ENCODE peak calls at places on chromosome X, in eight cellular contexts. Q is NCI-H2081, A is epithelial cell of esophagus, W is activated T-cell treated with anti-CD3 and anti-CD28 coated beads for 48 hours, J is MM.1S, F is AG04450, P is RCC 7860, N is Kasumi-1. M is an unnamed sample.

GRCh38 chrX:1341531-1342179 is 5.1 kb downstream of the IL3RA start:
- DNase-seq in J (no peak), F (no peak), W (no peak), P (no peak), Q (no peak), A (no peak), N (peak), M (no peak)

GRCh38 chrX:100645106-100645505 is 1.1 kb downstream of the SRPX2 start:
- DNase-seq in J (no peak), Q (no peak), A (peak), F (no peak), W (no peak), P (no peak), N (no peak), M (no peak)

GRCh38 chrX:18565727-18566126 is 106.2 kb downstream of the RS1 start:
- DNase-seq in P (no peak), N (no peak), F (no peak), A (no peak), J (no peak), W (no peak), Q (no peak), M (no peak)

GRCh38 chrX:2841511-2841910 is 12.8 kb downstream of the GYG2 start:
- DNase-seq in F (no peak), J (no peak), N (no peak), P (no peak), W (no peak), Q (no peak), A (no peak), M (no peak)

GRCh38 chrX:78321809-78322208 is 5.6 kb downstream of the CYSLTR1 start:
- DNase-seq in Q (no peak), N (peak), W (no peak), F (no peak), P (no peak), J (peak), A (peak), M (no peak)

GRCh38 chrX:109270580-109271484 is 211.1 kb downstream of the GUCY2F start:
- DNase-seq in N (peak), P (peak), F (no peak), W (peak), A (peak), J (peak), Q (no peak), M (peak)

GRCh38 chrX:24982306-24982965 is 33.3 kb downstream of the ARX start:
- DNase-seq in W (no peak), A (no peak), P (peak), Q (no peak), F (no peak), J (no peak), N (no peak), M (no peak)

GRCh38 chrX:150362599-150363481 is at the start of gene MAMLD1:
- DNase-seq in P (peak), Q (no peak), F (no peak), N (peak), A (peak), J (peak), W (peak), M (no peak)

GRCh38 chrX:3518870-3519269 is 172.4 kb upstream of the MXRA5 start:
- DNase-seq in N (no peak), W (no peak), F (peak), P (peak), A (peak), Q (no peak), J (no peak), M (peak)

GRCh38 chrX:47224896-47225290 is 6.4 kb downstream of the CDK16 start:
- DNase-seq in Q (no peak), N (no peak), J (no peak), P (no peak), A (no peak), F (no peak), W (no peak), M (no peak)

GRCh38 chrX:40012800-40013682 is 84.7 kb downstream of the BCOR start:
- DNase-seq in J (peak), P (no peak), N (peak), A (peak), W (no peak), Q (peak), F (no peak), M (peak)

GRCh38 chrX:1093112-1093511 is 119.3 kb downstream of the CRLF2 start:
- DNase-seq in J (no peak), A (no peak), F (no peak), Q (no peak), P (no peak), N (no peak), W (peak), M (no peak)

GRCh38 chrX:134396174-134396573 is 63.8 kb upstream of the HPRT1 start:
- DNase-seq in A (peak), F (no peak), P (peak), Q (no peak), W (no peak), J (peak), N (peak), M (peak)

GRCh38 chrX:83510466-83511181 is 2.5 kb downstream of the POU3F4 start:
- DNase-seq in P (no peak), A (no peak), N (no peak), J (no peak), W (no peak), F (no peak), Q (no peak), M (no peak)

GRCh38 chrX:12770440-12770839 is 20.8 kb upstream of the PRPS2 start:
- DNase-seq in F (no peak), Q (peak), W (no peak), N (peak), J (peak), P (no peak), A (peak), M (no peak)

GRCh38 chrX:69530306-69530705 is 26.2 kb downstream of the NALF2 start:
- DNase-seq in N (no peak), P (no peak), J (no peak), Q (no peak), A (no peak), W (no peak), F (no peak), M (no peak)

GRCh38 chrX:120251471-120252011 is 929 bp downstream of the ZBTB33 start:
- DNase-seq in F (no peak), Q (peak), P (no peak), W (peak), J (peak), N (peak), A (peak), M (no peak)

GRCh38 chrX:68945603-68946228 is 116.9 kb downstream of the EFNB1 start:
- DNase-seq in A (peak), P (no peak), W (peak), Q (no peak), F (no peak), N (no peak), J (no peak), M (peak)

GRCh38 chrX:112851161-112851779 is 10.6 kb upstream of the AMOT start:
- DNase-seq in W (no peak), A (no peak), N (no peak), F (no peak), J (peak), P (no peak), Q (peak), M (no peak)

GRCh38 chrX:66015152-66015827 is 24.6 kb downstream of the VSIG4 start:
- DNase-seq in P (no peak), J (peak), F (no peak), Q (no peak), N (peak), A (no peak), W (no peak), M (no peak)

GRCh38 chrX:44494357-44494756 is 48.3 kb downstream of the FUNDC1 start:
- DNase-seq in Q (no peak), N (peak), P (no peak), F (no peak), W (no peak), J (no peak), A (no peak), M (no peak)

GRCh38 chrX:42276982-42277690 is 353.8 kb upstream of the CASK start:
- DNase-seq in Q (no peak), J (no peak), A (no peak), F (no peak), W (no peak), N (no peak), P (no peak), M (no peak)

GRCh38 chrX:66544181-66544580 is 94.7 kb downstream of the EDA2R start:
- DNase-seq in A (no peak), Q (no peak), W (no peak), P (no peak), F (no peak), J (peak), N (no peak), M (no peak)

GRCh38 chrX:136488706-136489105 is 959 bp downstream of the BRS3 start:
- DNase-seq in F (no peak), A (peak), W (no peak), J (no peak), N (no peak), Q (no peak), P (no peak), M (no peak)

GRCh38 chrX:154029439-154029838 is 9.7 kb upstream of the IRAK1 start:
- DNase-seq in W (no peak), A (no peak), Q (no peak), F (no peak), N (no peak), J (no peak), P (no peak), M (no peak)

GRCh38 chrX:13898084-13898483 is 81.2 kb upstream of the GPM6B start:
- DNase-seq in A (peak), F (no peak), Q (no peak), W (no peak), N (no peak), J (peak), P (no peak), M (no peak)

GRCh38 chrX:21831496-21831895 is 7.9 kb upstream of the MBTPS2 start:
- DNase-seq in W (no peak), F (no peak), P (no peak), N (no peak), A (no peak), Q (no peak), J (no peak), M (no peak)

GRCh38 chrX:118392726-118393125 is 46.8 kb downstream of the WDR44 start:
- DNase-seq in A (no peak), P (no peak), W (no peak), N (no peak), J (peak), Q (no peak), F (no peak), M (no peak)

GRCh38 chrX:9466115-9466495 is 1.2 kb downstream of the TBL1X start:
- DNase-seq in F (no peak), W (no peak), P (peak), J (peak), A (peak), N (no peak), Q (peak), M (no peak)

GRCh38 chrX:68647156-68647957 is at the start of gene STARD8:
- DNase-seq in N (no peak), F (no peak), J (no peak), Q (no peak), P (peak), A (peak), W (no peak), M (peak)

GRCh38 chrX:63330681-63331080 is 20.5 kb downstream of the SPIN4 start:
- DNase-seq in W (no peak), N (no peak), F (no peak), A (peak), Q (no peak), J (no peak), P (peak), M (no peak)

GRCh38 chrX:118536687-118537461 is 41.3 kb downstream of the DOCK11 start:
- DNase-seq in Q (no peak), W (no peak), N (peak), J (peak), P (no peak), F (no peak), A (no peak), M (no peak)

GRCh38 chrX:133608406-133608805 is 193.1 kb upstream of the GPC4 start:
- DNase-seq in W (no peak), J (peak), N (peak), Q (no peak), A (peak), F (no peak), P (peak), M (no peak)